ENCODE peak calls at places on chromosomes 11 and 22, in eight cellular contexts. One of them, this sample, is unnamed.

GRCh38 chr11:118638726-118639125 is 31.3 kb downstream of the PHLDB1 start:
- DNase-seq in HFFc6: no peak
- DNase-seq in tibial nerve: no peak
- DNase-seq in brain microvascular endothelial cell: no peak
- DNase-seq in omental fat pad: no peak
- DNase-seq in H1: no peak
- DNase-seq in body of pancreas: no peak
- DNase-seq in MM.1S: no peak
- DNase-seq in this sample: no peak

GRCh38 chr22:38081941-38082828 is 1.8 kb downstream of the SLC16A8 start:
- DNase-seq in omental fat pad: no peak
- DNase-seq in HFFc6: no peak
- DNase-seq in body of pancreas: no peak
- DNase-seq in MM.1S: no peak
- DNase-seq in tibial nerve: no peak
- DNase-seq in H1: no peak
- DNase-seq in brain microvascular endothelial cell: no peak
- DNase-seq in this sample: no peak

GRCh38 chr22:47192651-47193437 is 430.4 kb downstream of the TBC1D22A start:
- DNase-seq in MM.1S: no peak
- DNase-seq in omental fat pad: peak; percentile 14
- DNase-seq in tibial nerve: peak; percentile 8
- DNase-seq in body of pancreas: peak; percentile 11
- DNase-seq in brain microvascular endothelial cell: no peak
- DNase-seq in HFFc6: no peak
- DNase-seq in H1: no peak
- DNase-seq in this sample: no peak

GRCh38 chr11:69238562-69239319 is 55.2 kb upstream of the MYEOV start:
- DNase-seq in brain microvascular endothelial cell: no peak
- DNase-seq in omental fat pad: no peak
- DNase-seq in HFFc6: no peak
- DNase-seq in MM.1S: no peak
- DNase-seq in tibial nerve: no peak
- DNase-seq in H1: no peak
- DNase-seq in body of pancreas: no peak
- DNase-seq in this sample: peak; percentile 68

GRCh38 chr11:100578966-100579365 is 108.1 kb upstream of the ARHGAP42 start:
- DNase-seq in tibial nerve: no peak
- DNase-seq in body of pancreas: no peak
- DNase-seq in brain microvascular endothelial cell: peak; percentile 53
- DNase-seq in HFFc6: no peak
- DNase-seq in H1: no peak
- DNase-seq in MM.1S: no peak
- DNase-seq in omental fat pad: no peak
- DNase-seq in this sample: no peak

GRCh38 chr11:66680966-66681645 is 3.4 kb upstream of the RBM4B start:
- DNase-seq in tibial nerve: no peak
- DNase-seq in HFFc6: no peak
- DNase-seq in body of pancreas: no peak
- DNase-seq in H1: no peak
- DNase-seq in MM.1S: no peak
- DNase-seq in omental fat pad: no peak
- DNase-seq in brain microvascular endothelial cell: no peak
- DNase-seq in this sample: no peak

GRCh38 chr22:44840611-44841322 is 88.4 kb downstream of the ARHGAP8 start:
- DNase-seq in HFFc6: no peak
- DNase-seq in brain microvascular endothelial cell: no peak
- DNase-seq in tibial nerve: no peak
- DNase-seq in omental fat pad: no peak
- DNase-seq in body of pancreas: no peak
- DNase-seq in MM.1S: no peak
- DNase-seq in H1: no peak
- DNase-seq in this sample: no peak

GRCh38 chr22:42752912-42753311 is 32.2 kb upstream of the A4GALT start:
- DNase-seq in MM.1S: no peak
- DNase-seq in HFFc6: no peak
- DNase-seq in body of pancreas: no peak
- DNase-seq in H1: no peak
- DNase-seq in tibial nerve: no peak
- DNase-seq in brain microvascular endothelial cell: no peak
- DNase-seq in omental fat pad: no peak
- DNase-seq in this sample: no peak

GRCh38 chr22:30490399-30490798 is 15.1 kb downstream of the SEC14L4 start:
- DNase-seq in MM.1S: peak; percentile 21
- DNase-seq in body of pancreas: no peak
- DNase-seq in omental fat pad: no peak
- DNase-seq in tibial nerve: no peak
- DNase-seq in H1: no peak
- DNase-seq in HFFc6: no peak
- DNase-seq in brain microvascular endothelial cell: no peak
- DNase-seq in this sample: no peak

GRCh38 chr11:6319001-6319878 is 1.1 kb downstream of the CAVIN3 start:
- DNase-seq in tibial nerve: no peak
- DNase-seq in H1: peak; percentile 73
- DNase-seq in MM.1S: no peak
- DNase-seq in brain microvascular endothelial cell: peak; percentile 18
- DNase-seq in body of pancreas: peak; percentile 48
- DNase-seq in HFFc6: no peak
- DNase-seq in omental fat pad: no peak
- DNase-seq in this sample: peak; percentile 86

GRCh38 chr22:19820880-19821522 is 33.7 kb downstream of the GNB1L start:
- DNase-seq in tibial nerve: no peak
- DNase-seq in body of pancreas: peak; percentile 5
- DNase-seq in omental fat pad: no peak
- DNase-seq in HFFc6: no peak
- DNase-seq in MM.1S: no peak
- DNase-seq in H1: peak; percentile 50
- DNase-seq in brain microvascular endothelial cell: no peak
- DNase-seq in this sample: no peak

GRCh38 chr11:67055812-67056211 is 835 bp upstream of the RHOD start:
- DNase-seq in tibial nerve: no peak
- DNase-seq in body of pancreas: peak; percentile 43
- DNase-seq in brain microvascular endothelial cell: no peak
- DNase-seq in HFFc6: peak; percentile 9
- DNase-seq in omental fat pad: no peak
- DNase-seq in H1: no peak
- DNase-seq in MM.1S: no peak
- DNase-seq in this sample: no peak

GRCh38 chr11:114762437-114762836 is 84.1 kb downstream of the NXPE2 start:
- DNase-seq in brain microvascular endothelial cell: peak; percentile 47
- DNase-seq in H1: peak; percentile 74
- DNase-seq in HFFc6: peak; percentile 21
- DNase-seq in MM.1S: no peak
- DNase-seq in body of pancreas: peak; percentile 56
- DNase-seq in tibial nerve: peak; percentile 44
- DNase-seq in omental fat pad: no peak
- DNase-seq in this sample: peak; percentile 88

GRCh38 chr11:66293777-66294625 is 2.3 kb downstream of the TMEM151A start:
- DNase-seq in HFFc6: no peak
- DNase-seq in body of pancreas: no peak
- DNase-seq in brain microvascular endothelial cell: no peak
- DNase-seq in MM.1S: no peak
- DNase-seq in H1: peak; percentile 48
- DNase-seq in tibial nerve: no peak
- DNase-seq in omental fat pad: no peak
- DNase-seq in this sample: no peak

GRCh38 chr11:38089728-38090127 is 1491.7 kb upstream of the RAG2 start:
- DNase-seq in brain microvascular endothelial cell: peak; percentile 81
- DNase-seq in H1: no peak
- DNase-seq in omental fat pad: no peak
- DNase-seq in body of pancreas: no peak
- DNase-seq in tibial nerve: no peak
- DNase-seq in MM.1S: no peak
- DNase-seq in HFFc6: no peak
- DNase-seq in this sample: no peak

GRCh38 chr11:119115484-119116234 is 5.7 kb upstream of the HINFP start:
- DNase-seq in brain microvascular endothelial cell: no peak
- DNase-seq in body of pancreas: no peak
- DNase-seq in tibial nerve: peak; percentile 28
- DNase-seq in HFFc6: no peak
- DNase-seq in omental fat pad: no peak
- DNase-seq in H1: no peak
- DNase-seq in MM.1S: no peak
- DNase-seq in this sample: no peak

GRCh38 chr11:83684071-83684470 is 397.9 kb upstream of the CCDC90B start:
- DNase-seq in MM.1S: no peak
- DNase-seq in brain microvascular endothelial cell: no peak
- DNase-seq in HFFc6: no peak
- DNase-seq in omental fat pad: no peak
- DNase-seq in H1: no peak
- DNase-seq in tibial nerve: no peak
- DNase-seq in body of pancreas: no peak
- DNase-seq in this sample: no peak

GRCh38 chr11:77030834-77031414 is 3.3 kb upstream of the B3GNT6 start:
- DNase-seq in omental fat pad: no peak
- DNase-seq in MM.1S: no peak
- DNase-seq in brain microvascular endothelial cell: no peak
- DNase-seq in body of pancreas: no peak
- DNase-seq in tibial nerve: no peak
- DNase-seq in HFFc6: no peak
- DNase-seq in H1: no peak
- DNase-seq in this sample: no peak

GRCh38 chr22:43007519-43008102 is 7.3 kb downstream of the PACSIN2 start:
- DNase-seq in body of pancreas: peak; percentile 93
- DNase-seq in omental fat pad: no peak
- DNase-seq in tibial nerve: no peak
- DNase-seq in brain microvascular endothelial cell: peak; percentile 68
- DNase-seq in HFFc6: peak; percentile 55
- DNase-seq in H1: no peak
- DNase-seq in MM.1S: no peak
- DNase-seq in this sample: no peak

DNA sequence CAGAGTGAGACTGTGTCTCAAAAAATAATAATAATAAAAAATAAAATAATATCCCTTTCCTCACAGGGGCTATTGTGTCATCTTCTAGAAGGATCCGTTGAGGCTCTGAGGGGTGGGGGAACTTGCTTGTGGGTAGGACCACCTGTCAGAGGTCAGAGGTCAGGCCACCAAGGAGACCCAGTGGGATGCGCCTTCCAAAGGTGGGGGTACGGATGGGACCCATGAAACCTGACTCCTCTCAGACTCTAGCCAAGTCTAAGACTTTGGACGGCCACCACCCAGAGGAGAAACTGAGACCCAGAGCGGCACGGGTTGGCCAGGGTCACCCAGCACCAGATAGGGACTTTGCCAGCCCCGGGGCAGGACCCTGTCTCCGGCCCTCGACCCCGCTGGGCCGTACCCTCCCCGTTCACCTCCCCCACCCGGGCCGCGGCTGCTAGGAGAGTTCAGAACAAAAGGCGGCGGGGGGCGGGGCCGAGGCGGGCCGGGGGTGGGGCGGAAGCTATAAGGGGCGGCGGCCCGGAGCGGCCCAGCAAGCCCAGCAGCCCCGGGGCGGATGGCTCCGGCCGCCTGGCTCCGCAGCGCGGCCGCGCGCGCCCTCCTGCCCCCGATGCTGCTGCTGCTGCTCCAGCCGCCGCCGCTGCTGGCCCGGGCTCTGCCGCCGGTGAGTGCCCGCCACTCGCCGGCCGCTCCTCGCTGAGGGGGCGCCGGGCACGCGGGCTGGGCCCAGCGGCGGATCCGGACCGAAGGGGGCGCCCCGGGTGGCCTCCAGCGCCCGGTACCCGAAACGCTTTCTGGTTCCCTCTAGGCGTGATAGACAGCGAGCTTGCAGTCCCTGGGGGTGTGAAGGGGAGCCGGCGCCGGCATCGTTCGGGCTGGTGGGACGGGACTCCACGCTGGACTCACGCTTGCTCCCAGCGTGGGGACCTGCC is at the start of gene MMP11:
- DNase-seq in brain microvascular endothelial cell: no peak
- DNase-seq in MM.1S: peak; percentile 60
- DNase-seq in body of pancreas: peak; percentile 68
- DNase-seq in H1: peak; percentile 81
- DNase-seq in HFFc6: no peak
- DNase-seq in tibial nerve: no peak
- DNase-seq in omental fat pad: no peak
- DNase-seq in this sample: no peak
- TF ChIP-seq CTCF in brain microvascular endothelial cell: no peak
- TF ChIP-seq CTCF in MM.1S: no peak
- TF ChIP-seq CTCF in body of pancreas: no peak
- TF ChIP-seq CTCF in H1: no peak
- TF ChIP-seq CTCF in HFFc6: peak; percentile 34
- TF ChIP-seq CTCF in tibial nerve: no peak
- TF ChIP-seq CTCF in omental fat pad: no peak
- TF ChIP-seq CTCF in this sample: no peak

GRCh38 chr11:19326499-19326898 is 85.8 kb upstream of the E2F8 start:
- DNase-seq in MM.1S: peak; percentile 52
- DNase-seq in brain microvascular endothelial cell: no peak
- DNase-seq in HFFc6: peak; percentile 31
- DNase-seq in omental fat pad: no peak
- DNase-seq in tibial nerve: no peak
- DNase-seq in H1: no peak
- DNase-seq in body of pancreas: no peak
- DNase-seq in this sample: no peak
- TF ChIP-seq CTCF in MM.1S: peak; percentile 50
- TF ChIP-seq CTCF in brain microvascular endothelial cell: peak; percentile 19
- TF ChIP-seq CTCF in HFFc6: peak; percentile 77
- TF ChIP-seq CTCF in omental fat pad: no peak
- TF ChIP-seq CTCF in tibial nerve: no peak
- TF ChIP-seq CTCF in H1: no peak
- TF ChIP-seq CTCF in body of pancreas: no peak
- TF ChIP-seq CTCF in this sample: no peak

DNA sequence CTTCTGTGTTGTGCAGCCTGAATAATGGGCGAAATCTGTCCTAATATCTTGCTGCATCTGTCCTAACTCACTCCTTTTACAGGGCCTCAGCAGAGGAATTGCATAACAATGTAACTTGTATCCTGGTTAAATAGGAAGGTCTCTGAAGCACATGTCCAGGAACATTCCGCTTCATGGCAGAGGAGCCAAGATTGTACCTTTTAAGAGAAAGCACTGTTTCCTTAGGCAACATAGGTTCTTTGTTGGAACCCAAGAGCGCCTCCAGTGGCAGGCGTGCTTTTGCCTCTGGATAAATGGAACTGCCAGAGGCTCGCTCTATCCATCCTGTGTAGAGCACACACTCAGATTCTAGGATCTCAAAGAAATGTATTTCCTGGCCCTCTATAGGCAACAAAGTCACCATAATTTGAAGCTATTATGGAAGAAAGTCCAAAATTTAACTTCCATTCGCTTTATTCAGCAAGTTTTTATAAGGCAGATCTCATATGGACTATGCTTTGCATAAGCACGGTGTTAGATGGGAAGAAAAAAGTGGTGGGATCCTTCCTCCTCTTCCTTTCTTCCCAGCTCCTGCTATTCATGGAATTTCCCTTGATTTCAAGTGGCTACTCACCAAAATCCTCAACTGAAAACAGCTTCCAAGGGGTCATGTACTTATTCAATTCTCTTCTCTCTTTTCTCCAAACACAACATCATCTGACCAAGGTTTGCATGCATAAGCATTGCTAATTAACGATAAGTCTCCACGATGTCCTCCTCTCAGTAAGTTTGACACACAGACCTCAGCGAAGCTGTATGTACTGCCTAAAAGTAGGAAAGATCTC is at the start of gene BLID:
- DNase-seq in omental fat pad: no peak
- DNase-seq in body of pancreas: peak; percentile 28
- DNase-seq in brain microvascular endothelial cell: peak; percentile 60
- DNase-seq in HFFc6: no peak
- DNase-seq in MM.1S: no peak
- DNase-seq in H1: peak; percentile 74
- DNase-seq in tibial nerve: peak; percentile 42
- DNase-seq in this sample: no peak
- TF ChIP-seq CTCF in omental fat pad: no peak
- TF ChIP-seq CTCF in body of pancreas: peak; percentile 48
- TF ChIP-seq CTCF in brain microvascular endothelial cell: peak; percentile 84
- TF ChIP-seq CTCF in HFFc6: peak; percentile 67
- TF ChIP-seq CTCF in MM.1S: peak; percentile 43
- TF ChIP-seq CTCF in H1: peak; percentile 91
- TF ChIP-seq CTCF in tibial nerve: peak; percentile 13
- TF ChIP-seq CTCF in this sample: no peak

GRCh38 chr11:3203221-3204043 is 15.2 kb downstream of the MRGPRG start:
- DNase-seq in tibial nerve: no peak
- DNase-seq in HFFc6: no peak
- DNase-seq in brain microvascular endothelial cell: no peak
- DNase-seq in MM.1S: no peak
- DNase-seq in omental fat pad: no peak
- DNase-seq in body of pancreas: peak; percentile 45
- DNase-seq in H1: no peak
- DNase-seq in this sample: no peak
- TF ChIP-seq CTCF in tibial nerve: no peak
- TF ChIP-seq CTCF in HFFc6: no peak
- TF ChIP-seq CTCF in brain microvascular endothelial cell: peak; percentile 15
- TF ChIP-seq CTCF in MM.1S: no peak
- TF ChIP-seq CTCF in omental fat pad: no peak
- TF ChIP-seq CTCF in body of pancreas: no peak
- TF ChIP-seq CTCF in H1: peak; percentile 8
- TF ChIP-seq CTCF in this sample: no peak

This sample was measured in lower leg skin.